ENCODE peak calls at places on chromosomes 5 and 9, in nine cellular contexts. P is HepG2, L is sigmoid colon, T is endothelial cell of umbilical vein, B is breast epithelium, U is K562, E is SK-N-SH, J is H1, V is suprapubic skin. F is an unnamed sample.

GRCh38 chr5:61784337-61784736 is 452.3 kb downstream of the ZSWIM6 start:
- DNase-seq in U (no peak), P (no peak), J (no peak), T (no peak), E (no peak), L (no peak), V (no peak), B (no peak), F (no peak)

GRCh38 chr5:62214701-62215100 is 91.3 kb upstream of the KIF2A start:
- DNase-seq in T (no peak), L (no peak), U (no peak), E (no peak), P (no peak), J (no peak), V (no peak), B (no peak), F (no peak)

GRCh38 chr9:77712533-77713130 is 64.5 kb upstream of the GNA14 start:
- DNase-seq in B (no peak), U (no peak), L (no peak), J (no peak), P (peak; percentile 20), V (no peak), T (peak; percentile 81), E (no peak), F (no peak)

GRCh38 chr5:111703662-111704061 is 53.3 kb downstream of the NREP start:
- DNase-seq in B (no peak), V (no peak), T (no peak), P (no peak), E (no peak), U (no peak), L (no peak), J (no peak), F (no peak)

GRCh38 chr9:37229882-37230482 is 109.6 kb downstream of the ZCCHC7 start:
- DNase-seq in T (peak; percentile 79), L (no peak), U (no peak), V (no peak), P (no peak), J (no peak), B (no peak), E (no peak), F (no peak)

GRCh38 chr9:133490201-133490681 is 11.3 kb upstream of the SLC2A6 start:
- DNase-seq in E (peak; percentile 51), T (no peak), J (no peak), B (no peak), U (no peak), L (no peak), V (no peak), P (no peak), F (no peak)

GRCh38 chr9:125594211-125594610 is 112.8 kb downstream of the MAPKAP1 start:
- DNase-seq in V (no peak), L (no peak), T (no peak), P (no peak), E (no peak), B (no peak), J (no peak), U (no peak), F (no peak)

GRCh38 chr9:28866951-28867350 is 1293.7 kb upstream of the C9orf72 start:
- DNase-seq in P (no peak), B (no peak), U (no peak), E (no peak), J (no peak), T (no peak), V (no peak), L (no peak), F (no peak)

GRCh38 chr5:101897914-101898313 is 398.2 kb downstream of the SLCO4C1 start:
- DNase-seq in J (peak; percentile 50), L (no peak), P (no peak), U (no peak), V (no peak), T (no peak), E (peak; percentile 8), B (no peak), F (no peak)

DNA sequence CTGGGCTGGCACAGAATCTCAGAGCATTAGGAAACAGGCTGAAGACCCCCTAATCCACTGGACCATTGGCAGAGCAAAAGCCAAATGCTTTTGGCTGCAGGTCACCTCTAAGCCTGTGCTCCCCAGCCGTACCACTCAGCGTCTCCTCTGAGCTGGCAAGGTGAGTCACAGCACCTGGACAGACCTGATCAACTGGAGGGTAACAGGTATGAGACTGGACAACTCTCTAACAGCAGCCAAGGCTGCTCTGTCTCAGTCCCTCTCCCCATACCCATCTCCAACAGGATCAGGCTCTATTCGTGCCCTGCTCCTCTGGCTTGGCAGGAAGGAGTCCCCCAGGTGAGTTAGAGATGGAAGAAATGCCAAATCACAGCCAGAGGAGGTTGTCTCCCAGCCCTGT is 4.7 kb downstream of the GOLGA2 start:
- DNase-seq in B (peak; percentile 48), U (no peak), V (no peak), J (no peak), P (no peak), T (no peak), E (no peak), L (no peak), F (peak; percentile 45)
- H3K36me3 ChIP-seq in B (no peaks in the 10 kb centered on the region), U (peaks cover 81% of the 10 kb centered on the region), V (peaks cover 47% of the 10 kb centered on the region), J (peaks cover 11% of the 10 kb centered on the region), P (peaks cover 11% of the 10 kb centered on the region), T (peaks cover 39% of the 10 kb centered on the region), E (peaks cover 45% of the 10 kb centered on the region), L (peaks cover 22% of the 10 kb centered on the region), F (peaks cover 69% of the 10 kb centered on the region)

GRCh38 chr5:43602456-43602817 is 543 bp upstream of the NNT start:
- DNase-seq in V (no peak), B (peak; percentile 18), J (no peak), T (peak; percentile 70), L (peak; percentile 74), E (peak; percentile 75), U (peak; percentile 33), P (peak; percentile 30), F (peak; percentile 27)

GRCh38 chr5:43604699-43605098 is 1.7 kb downstream of the NNT start:
- DNase-seq in T (no peak), B (no peak), J (no peak), E (no peak), L (no peak), V (no peak), U (no peak), P (no peak), F (no peak)

GRCh38 chr5:43601454-43602260 is 1.3 kb upstream of the NNT start:
- DNase-seq in T (peak; percentile 81), P (peak; percentile 32), B (no peak), L (no peak), V (no peak), E (peak; percentile 43), U (no peak), J (no peak), F (no peak)

GRCh38 chr5:43602818-43603534 is at the start of gene NNT:
- DNase-seq in P (peak; percentile 61), T (peak; percentile 67), J (peak; percentile 82), V (peak; percentile 90), L (peak; percentile 87), B (peak; percentile 25), E (peak; percentile 84), U (peak; percentile 87), F (peak; percentile 78)

DNA sequence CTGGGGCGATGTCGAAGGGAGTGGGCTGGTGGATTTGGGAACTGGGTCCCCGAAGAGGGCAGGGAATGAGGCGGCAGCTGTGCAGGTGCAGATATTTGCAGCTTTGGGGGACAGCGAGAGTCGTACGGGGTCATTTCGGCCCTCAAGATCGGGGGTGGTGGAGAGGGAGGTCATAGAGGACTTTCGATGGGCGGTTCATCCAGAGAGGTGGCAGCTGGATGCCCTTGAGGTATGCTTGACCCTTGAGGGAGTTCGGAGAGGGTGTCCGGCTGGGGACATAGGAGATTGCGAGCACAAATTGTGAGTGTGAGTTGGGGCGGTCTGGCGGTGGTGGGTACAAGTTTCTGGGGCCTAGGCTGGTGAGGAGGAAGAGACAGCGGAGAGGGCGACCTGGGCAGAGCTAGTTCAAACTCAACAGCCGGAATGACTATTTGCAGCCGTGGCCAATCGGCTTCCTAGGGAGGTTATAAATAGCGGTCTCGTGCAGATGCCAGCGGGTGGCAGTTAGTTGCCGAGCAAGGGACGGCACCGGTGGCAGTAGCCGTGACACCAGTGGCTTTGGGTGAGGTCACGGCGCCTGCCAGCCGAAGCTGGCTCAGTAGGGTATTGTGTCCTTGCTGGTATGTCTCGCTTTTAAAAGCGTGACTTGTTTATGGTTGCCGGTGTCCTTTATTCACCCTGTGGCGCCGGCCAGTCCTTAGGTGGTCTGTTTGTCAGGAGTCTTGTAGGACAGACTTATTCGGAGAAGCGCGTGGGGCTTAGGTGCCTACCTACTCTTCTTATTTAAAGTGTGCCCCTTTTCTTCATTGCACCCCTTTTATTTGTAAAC is 769 bp downstream of the NNT start:
- DNase-seq in T (peak; percentile 63), B (peak; percentile 51), V (peak; percentile 85), E (peak; percentile 84), U (peak; percentile 40), P (peak; percentile 31), L (peak; percentile 84), J (no peak), F (peak; percentile 83)
- TF ChIP-seq POLR2AphosphoS5 in T (peak; percentile 22), B (no peak), V (no peak), E (no peak), U (no peak), P (no peak), L (peak; percentile 60), J (no peak), F (peak; percentile 31)

DNA sequence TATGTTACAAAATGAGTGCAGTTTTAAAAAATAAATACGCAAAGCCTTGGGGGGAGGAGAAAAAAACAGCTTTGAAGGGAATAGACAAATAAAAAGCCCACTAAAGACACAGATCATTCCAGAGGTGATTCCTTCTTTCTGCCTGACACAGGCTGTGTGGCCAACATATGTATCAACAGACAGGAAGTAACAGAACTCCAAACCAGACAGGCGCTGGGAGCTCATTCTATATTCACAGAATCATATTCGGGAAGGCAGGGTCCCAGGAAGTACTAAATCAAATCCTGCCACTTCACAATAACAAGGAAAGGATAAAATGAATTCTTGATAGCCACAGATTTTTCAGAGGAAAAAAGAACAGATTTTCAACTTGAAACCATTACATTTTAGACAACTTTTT is 62.1 kb downstream of the SEMA5A start:
- DNase-seq in E (no peak), J (no peak), U (no peak), T (no peak), B (no peak), V (no peak), P (no peak), L (no peak), F (no peak)
- H3K4me3 ChIP-seq in E (no peak overlapping the region), J (no peak overlapping the region), U (no peak overlapping the region), T (no peak overlapping the region), B (no peak overlapping the region), V (no peak overlapping the region), P (no peak overlapping the region), L (no peak overlapping the region), F (no peak overlapping the region)

GRCh38 chr9:98520221-98520920 is 188.4 kb downstream of the GABBR2 start:
- DNase-seq in P (no peak), V (no peak), T (peak; percentile 8), U (no peak), B (no peak), L (no peak), E (no peak), J (no peak), F (no peak)

GRCh38 chr9:98518556-98518955 is 190.2 kb downstream of the GABBR2 start:
- DNase-seq in B (no peak), T (no peak), L (no peak), U (no peak), E (no peak), V (no peak), J (no peak), P (no peak), F (no peak)

GRCh38 chr9:98517710-98518109 is 191.0 kb downstream of the GABBR2 start:
- DNase-seq in J (no peak), L (no peak), P (no peak), E (no peak), U (peak; percentile 23), V (no peak), T (no peak), B (no peak), F (no peak)

GRCh38 chr9:98521141-98521540 is 187.6 kb downstream of the GABBR2 start:
- DNase-seq in T (peak; percentile 71), B (no peak), P (no peak), L (no peak), J (no peak), U (no peak), V (no peak), E (no peak), F (no peak)

GRCh38 chr9:98519641-98520040 is 189.1 kb downstream of the GABBR2 start:
- DNase-seq in B (no peak), U (no peak), E (no peak), V (no peak), J (no peak), T (no peak), L (no peak), P (no peak), F (no peak)
- H3K36me3 ChIP-seq in B (no peaks in the 10 kb centered on the region), U (no peaks in the 10 kb centered on the region), E (no peaks in the 10 kb centered on the region), V (no peaks in the 10 kb centered on the region), J (no peaks in the 10 kb centered on the region), T (no peaks in the 10 kb centered on the region), L (no peaks in the 10 kb centered on the region), P (no peaks in the 10 kb centered on the region), F (no peaks in the 10 kb centered on the region)

F was measured in stomach.